ENCODE peak calls at places on chromosomes 6 and 20, in five cellular contexts. K is mucosa of descending colon, F is psoas muscle, U is left lung, Y is astrocyte of the spinal cord. B is an unnamed sample.
A peak's percentile ranks its signal among the peaks of the same experiment; 100 is the strongest.

GRCh38 chr6:1079525-1079924 is 232.4 kb upstream of the FOXQ1 start:
- DNase-seq in F (no peak), Y (no peak), U (no peak), K (no peak), B (no peak)

GRCh38 chr6:109978174-109979032 is at the start of gene GPR6:
- DNase-seq in Y (peak; percentile 47), K (peak; percentile 74), U (peak; percentile 71), F (peak; percentile 60), B (peak; percentile 81)

GRCh38 chr6:133130863-133131262 is 110.3 kb upstream of the EYA4 start:
- DNase-seq in Y (peak; percentile 72), F (peak; percentile 89), K (no peak), U (peak; percentile 70), B (no peak)

GRCh38 chr6:2719053-2719375 is 31.7 kb downstream of the MYLK4 start:
- DNase-seq in K (no peak), Y (no peak), U (no peak), F (no peak), B (no peak)

GRCh38 chr6:152267967-152268845 is 369.0 kb downstream of the SYNE1 start:
- DNase-seq in K (no peak), U (no peak), Y (peak; percentile 35), F (no peak), B (no peak)

GRCh38 chr6:89792881-89793280 is 26.7 kb downstream of the MDN1 start:
- DNase-seq in F (no peak), K (no peak), Y (peak; percentile 34), U (no peak), B (no peak)

GRCh38 chr6:71031912-71032311 is 75.1 kb upstream of the B3GAT2 start:
- DNase-seq in U (no peak), Y (no peak), F (no peak), K (no peak), B (no peak)

GRCh38 chr6:125165256-125165655 is 11.7 kb downstream of the TPD52L1 start:
- DNase-seq in F (no peak), U (no peak), Y (peak; percentile 38), K (no peak), B (no peak)

GRCh38 chr20:63787302-63787701 is 43.8 kb downstream of the ZBTB46 start:
- DNase-seq in Y (no peak), U (no peak), F (no peak), K (no peak), B (no peak)

GRCh38 chr6:30100585-30101422 is 12.1 kb downstream of the TRIM31 start:
- DNase-seq in K (peak; percentile 90), F (peak; percentile 64), U (peak; percentile 64), Y (no peak), B (no peak)

GRCh38 chr6:32123681-32124080 is 4.4 kb downstream of the ATF6B start:
- DNase-seq in Y (no peak), K (no peak), U (no peak), F (no peak), B (no peak)

GRCh38 chr6:129015721-129016120 is 132.8 kb downstream of the LAMA2 start:
- DNase-seq in Y (peak; percentile 29), K (no peak), U (no peak), F (no peak), B (no peak)

GRCh38 chr6:31922942-31923341 is 4.6 kb upstream of the C2 start:
- DNase-seq in Y (no peak), U (no peak), F (no peak), K (no peak), B (no peak)

GRCh38 chr6:3460253-3460652 is 3.4 kb upstream of the SLC22A23 start:
- DNase-seq in K (no peak), F (no peak), U (no peak), Y (no peak), B (no peak)

GRCh38 chr20:32482251-32483220 is 102.6 kb downstream of the NOL4L start:
- DNase-seq in Y (no peak), K (peak; percentile 74), U (peak; percentile 67), F (peak; percentile 69), B (no peak)

GRCh38 chr6:170199716-170200115 is 91.2 kb downstream of the DLL1 start:
- DNase-seq in U (no peak), K (no peak), F (no peak), Y (no peak), B (peak; percentile 22)

GRCh38 chr6:131948692-131949614 is 2.2 kb downstream of the CCN2 start:
- DNase-seq in Y (peak; percentile 84), K (no peak), U (no peak), F (no peak), B (no peak)

GRCh38 chr6:162251257-162251656 is 476.3 kb downstream of the PRKN start:
- DNase-seq in F (no peak), U (no peak), K (no peak), Y (no peak), B (no peak)

GRCh38 chr20:41406896-41407444 is 40.4 kb upstream of the EMILIN3 start:
- DNase-seq in K (no peak), Y (no peak), F (no peak), U (no peak), B (no peak)

GRCh38 chr6:134315189-134315588 is 2.7 kb downstream of the SGK1 start:
- DNase-seq in U (no peak), Y (no peak), F (no peak), K (no peak), B (no peak)

GRCh38 chr6:134318396-134319281 is 727 bp upstream of the SGK1 start:
- DNase-seq in Y (no peak), K (no peak), F (no peak), U (no peak), B (no peak)

GRCh38 chr6:134315974-134316391 is 1.9 kb downstream of the SGK1 start:
- DNase-seq in U (no peak), F (no peak), K (no peak), Y (no peak), B (no peak)

GRCh38 chr6:134317471-134318131 is at the start of gene SGK1:
- DNase-seq in K (no peak), Y (peak; percentile 56), U (no peak), F (no peak), B (no peak)

DNA sequence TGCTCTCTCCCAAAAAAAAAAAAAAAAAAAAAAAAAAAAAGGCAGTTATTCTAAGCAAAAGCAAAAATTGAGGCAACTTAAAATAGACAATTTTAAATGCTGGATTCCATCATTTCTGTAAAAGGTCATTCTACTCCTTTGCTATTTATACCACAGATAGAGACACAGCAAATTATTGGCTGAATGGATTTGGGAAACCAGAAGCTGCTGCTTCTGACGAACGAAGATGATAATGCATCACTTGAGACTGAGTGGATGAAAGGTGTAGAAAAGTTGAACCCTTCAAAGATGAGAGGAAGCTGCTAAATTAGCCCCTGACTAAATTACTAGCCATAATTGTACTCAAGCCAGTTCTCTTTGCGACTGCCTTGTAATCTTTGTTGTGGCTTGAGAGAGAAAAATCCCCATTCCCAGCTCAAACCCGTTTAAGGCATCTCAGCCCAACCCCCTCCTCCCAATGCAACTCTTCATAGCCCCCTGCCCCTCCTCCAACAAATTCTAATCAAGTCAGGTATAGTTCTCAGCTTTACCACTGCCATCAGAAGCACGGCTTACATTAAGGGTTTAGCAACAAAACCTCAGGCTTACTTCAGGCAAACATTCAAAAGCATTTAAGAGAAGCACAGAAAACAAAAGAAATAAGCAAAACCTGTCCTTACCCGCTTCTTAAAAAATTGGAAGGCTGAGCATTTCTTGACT is 1.0 kb downstream of the SGK1 start:
- DNase-seq in K (no peak), Y (no peak), U (no peak), F (no peak), B (no peak)
- TF ChIP-seq CTCF in K (no peak), Y (no peak), U (no peak), F (no peak), B (no peak)

GRCh38 chr6:120230008-120230407 is 880.4 kb upstream of the MAN1A1 start:
- DNase-seq in K (no peak), U (no peak), Y (no peak), F (no peak), B (no peak)
- TF ChIP-seq CTCF in K (no peak), U (no peak), Y (no peak), F (no peak), B (no peak)

DNA sequence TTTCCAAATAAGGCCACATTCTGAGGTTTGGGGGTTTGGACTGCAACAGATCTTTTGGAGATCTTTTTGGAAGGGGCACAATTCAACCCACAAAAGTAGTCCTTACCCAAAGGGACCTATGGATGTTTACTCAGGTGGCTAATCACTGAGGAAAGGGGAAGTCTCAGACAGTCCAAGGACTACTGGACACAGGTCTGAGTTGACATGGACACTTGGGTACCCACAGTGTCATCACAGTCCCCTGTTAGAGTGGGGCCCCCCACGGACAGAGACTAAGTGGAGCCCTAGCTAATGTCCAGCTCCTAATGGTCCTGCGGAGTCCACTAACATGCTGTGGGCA is 101.6 kb downstream of the LY86 start:
- DNase-seq in K (no peak), Y (no peak), U (no peak), F (no peak), B (no peak)
- TF ChIP-seq CTCF in K (no peak), Y (no peak), U (no peak), F (no peak), B (no peak)

GRCh38 chr6:8006208-8006607 is 58.0 kb downstream of the BLOC1S5 start:
- DNase-seq in Y (peak; percentile 49), K (no peak), F (no peak), U (no peak), B (no peak)
- TF ChIP-seq CTCF in Y (peak; percentile 47), K (no peak), F (peak; percentile 53), U (no peak), B (peak; percentile 29)

GRCh38 chr6:73800997-73801396 is 105.0 kb downstream of the CD109 start:
- DNase-seq in Y (no peak), K (no peak), U (no peak), F (no peak), B (no peak)

GRCh38 chr6:73797861-73798260 is 101.9 kb downstream of the CD109 start:
- DNase-seq in U (no peak), K (no peak), Y (no peak), F (no peak), B (no peak)

GRCh38 chr6:73796881-73797280 is 100.9 kb downstream of the CD109 start:
- DNase-seq in Y (no peak), U (no peak), F (no peak), K (no peak), B (no peak)

GRCh38 chr6:73801652-73802268 is 105.8 kb downstream of the CD109 start:
- DNase-seq in F (no peak), U (no peak), Y (no peak), K (no peak), B (no peak)

GRCh38 chr6:73798592-73798991 is 102.6 kb downstream of the CD109 start:
- DNase-seq in Y (peak; percentile 92), K (no peak), F (no peak), U (no peak), B (no peak)
- TF ChIP-seq CTCF in Y (peak; percentile 51), K (no peak), F (peak; percentile 11), U (no peak), B (no peak)

GRCh38 chr6:56714273-56714672 is 71.6 kb upstream of the DST start:
- DNase-seq in Y (no peak), U (no peak), K (no peak), F (no peak), B (no peak)
- TF ChIP-seq CTCF in Y (no peak), U (no peak), K (no peak), F (no peak), B (no peak)

DNA sequence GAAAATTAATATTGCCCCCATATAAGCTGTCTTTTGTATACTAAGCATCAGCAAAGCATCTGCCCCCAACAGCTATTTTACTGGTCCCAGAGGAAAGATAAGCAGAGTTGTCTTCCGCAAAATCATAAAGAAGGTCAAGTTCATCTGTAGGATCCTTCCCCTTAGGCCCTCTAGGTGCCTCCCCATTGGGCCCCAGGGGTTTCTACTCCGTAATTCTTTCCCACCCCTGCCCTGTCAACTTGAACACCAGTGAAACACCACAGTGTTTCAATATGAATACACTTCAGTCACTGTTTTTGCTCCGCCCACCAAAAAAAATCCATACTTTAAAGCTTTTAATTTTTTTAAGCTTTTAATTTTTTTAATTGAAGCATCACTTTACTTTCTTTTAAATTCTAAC is 159.2 kb downstream of the ATXN1 start:
- DNase-seq in Y (no peak), K (no peak), U (no peak), F (no peak), B (no peak)
- TF ChIP-seq CTCF in Y (no peak), K (no peak), U (no peak), F (no peak), B (no peak)